ENCODE peak calls at places on chromosome 18, in eight cellular contexts. Q, W, X, S, P, J, D and A are unnamed samples.

GRCh38 chr18:37274309-37274987 is 291.1 kb downstream of the CELF4 start:
- DNase-seq in J (no peak), X (no peak), Q (no peak), P (no peak), D (no peak), W (no peak), S (no peak), A (no peak)

GRCh38 chr18:4854664-4855063 is 342.4 kb downstream of the AKAIN1 start:
- DNase-seq in S (no peak), J (no peak), Q (no peak), P (no peak), X (no peak), D (no peak), W (no peak), A (no peak)

GRCh38 chr18:48676756-48677368 is 138.0 kb downstream of the CTIF start:
- DNase-seq in X (peak; percentile 67), P (peak; percentile 48), D (peak; percentile 86), Q (no peak), W (peak; percentile 39), J (peak; percentile 39), S (peak; percentile 42), A (no peak)

GRCh38 chr18:78208052-78208451 is 771.6 kb upstream of the SALL3 start:
- DNase-seq in D (no peak), W (no peak), S (no peak), X (no peak), Q (no peak), J (no peak), P (no peak), A (no peak)

GRCh38 chr18:45688113-45688512 is 35.9 kb upstream of the SLC14A1 start:
- DNase-seq in Q (no peak), D (no peak), P (no peak), W (no peak), X (no peak), J (no peak), S (no peak), A (no peak)

GRCh38 chr18:37450434-37451133 is 115.0 kb downstream of the CELF4 start:
- DNase-seq in P (no peak), W (peak; percentile 31), Q (no peak), J (no peak), S (no peak), D (no peak), X (no peak), A (no peak)

GRCh38 chr18:45688834-45689233 is 35.1 kb upstream of the SLC14A1 start:
- DNase-seq in S (no peak), Q (peak; percentile 23), P (no peak), X (no peak), W (peak; percentile 45), J (no peak), D (peak; percentile 81), A (no peak)

GRCh38 chr18:26963292-26963691 is 97.8 kb upstream of the AQP4 start:
- DNase-seq in X (no peak), W (no peak), P (no peak), Q (peak; percentile 3), D (no peak), J (no peak), S (no peak), A (no peak)

GRCh38 chr18:22499421-22499820 is 81.7 kb upstream of the CTAGE1 start:
- DNase-seq in X (no peak), Q (no peak), P (no peak), J (no peak), S (no peak), W (no peak), D (no peak), A (no peak)

GRCh38 chr18:49656098-49656591 is 94.3 kb downstream of the LIPG start:
- DNase-seq in D (no peak), X (no peak), S (no peak), J (no peak), W (no peak), P (no peak), Q (no peak), A (no peak)

GRCh38 chr18:9751371-9752031 is 43.4 kb downstream of the RAB31 start:
- DNase-seq in W (no peak), S (no peak), D (no peak), P (no peak), J (no peak), X (no peak), Q (no peak), A (no peak)

GRCh38 chr18:26482567-26482966 is 65.8 kb downstream of the KCTD1 start:
- DNase-seq in Q (no peak), S (no peak), J (no peak), D (no peak), X (no peak), P (no peak), W (no peak), A (no peak)

GRCh38 chr18:10111944-10112343 is 198.1 kb downstream of the VAPA start:
- DNase-seq in J (no peak), S (no peak), X (no peak), W (no peak), D (no peak), Q (no peak), P (no peak), A (no peak)

GRCh38 chr18:26301681-26302080 is 75.4 kb downstream of the TAF4B start:
- DNase-seq in X (no peak), W (no peak), S (no peak), D (no peak), P (no peak), J (no peak), Q (no peak), A (no peak)

GRCh38 chr18:812673-813404 is 797 bp upstream of the YES1 start:
- DNase-seq in X (peak; percentile 74), D (peak; percentile 86), P (peak; percentile 35), Q (peak; percentile 62), W (no peak), J (no peak), S (peak; percentile 66), A (peak; percentile 23)

GRCh38 chr18:3180325-3180724 is 39.4 kb downstream of the MYOM1 start:
- DNase-seq in X (peak; percentile 16), W (no peak), S (no peak), J (no peak), Q (no peak), P (no peak), D (no peak), A (no peak)